ENCODE peak calls at places on chromosomes 16 and 17, in nine cellular contexts. R, Z, L, B, H, I, N, F and V are unnamed samples.

GRCh38 chr17:19000531-19001011 is 4.0 kb downstream of the FAM83G start:
- DNase-seq in R (no peak), Z (no peak), L (no peak), B (peak), H (peak), I (no peak), N (no peak), F (no peak), V (no peak)

GRCh38 chr17:65278050-65278819 is 141.1 kb downstream of the RGS9 start:
- DNase-seq in R (no peak), Z (peak), L (peak), B (peak), H (no peak), I (peak), N (no peak), F (no peak), V (no peak)

GRCh38 chr17:82372591-82373452 is 1.3 kb downstream of the UTS2R start:
- DNase-seq in R (no peak), Z (no peak), L (no peak), B (no peak), H (no peak), I (no peak), N (no peak), F (no peak), V (no peak)

GRCh38 chr17:69428252-69428980 is 13.9 kb downstream of the MAP2K6 start:
- DNase-seq in R (no peak), Z (no peak), L (no peak), B (no peak), H (no peak), I (no peak), N (no peak), F (no peak), V (no peak)

GRCh38 chr16:81004646-81005353 is 1.9 kb downstream of the CMC2 start:
- DNase-seq in R (no peak), Z (peak), L (no peak), B (peak), H (peak), I (no peak), N (no peak), F (no peak), V (no peak)

GRCh38 chr17:489758-490329 is 137.2 kb upstream of the RPH3AL start:
- DNase-seq in R (peak), Z (peak), L (no peak), B (peak), H (no peak), I (peak), N (no peak), F (peak), V (no peak)

GRCh38 chr16:53147500-53148065 is 92.8 kb downstream of the CHD9 start:
- DNase-seq in R (no peak), Z (no peak), L (no peak), B (no peak), H (no peak), I (no peak), N (no peak), F (no peak), V (no peak)

GRCh38 chr16:56384074-56384721 is 41.1 kb downstream of the AMFR start:
- DNase-seq in R (no peak), Z (no peak), L (no peak), B (no peak), H (no peak), I (no peak), N (no peak), F (no peak), V (no peak)

GRCh38 chr16:51707666-51708065 is 556.6 kb upstream of the SALL1 start:
- DNase-seq in R (no peak), Z (no peak), L (no peak), B (no peak), H (no peak), I (no peak), N (no peak), F (no peak), V (no peak)

GRCh38 chr16:19008245-19008644 is 24.5 kb downstream of the TMC7 start:
- DNase-seq in R (no peak), Z (no peak), L (no peak), B (peak), H (no peak), I (no peak), N (no peak), F (no peak), V (no peak)

GRCh38 chr17:50260501-50260911 is 13.8 kb upstream of the TMEM92 start:
- DNase-seq in R (peak), Z (peak), L (no peak), B (no peak), H (no peak), I (no peak), N (peak), F (no peak), V (no peak)

GRCh38 chr16:51569204-51569911 is 418.3 kb upstream of the SALL1 start:
- DNase-seq in R (no peak), Z (no peak), L (no peak), B (no peak), H (peak), I (no peak), N (no peak), F (no peak), V (no peak)

GRCh38 chr17:40065041-40065770 is 2.4 kb downstream of the THRA start:
- DNase-seq in R (no peak), Z (no peak), L (no peak), B (no peak), H (no peak), I (no peak), N (no peak), F (no peak), V (no peak)

GRCh38 chr17:58059141-58059540 is 24.1 kb upstream of the DYNLL2 start:
- DNase-seq in R (no peak), Z (no peak), L (no peak), B (no peak), H (no peak), I (no peak), N (no peak), F (no peak), V (no peak)

GRCh38 chr17:73797594-73798110 is 153.4 kb upstream of the SDK2 start:
- DNase-seq in R (no peak), Z (no peak), L (no peak), B (no peak), H (no peak), I (no peak), N (no peak), F (no peak), V (no peak)

GRCh38 chr16:89984215-89984614 is 35.0 kb downstream of the DBNDD1 start:
- DNase-seq in R (no peak), Z (no peak), L (no peak), B (no peak), H (no peak), I (no peak), N (no peak), F (no peak), V (no peak)

GRCh38 chr17:82301916-82302497 is 15.4 kb downstream of the CD7 start:
- DNase-seq in R (peak), Z (peak), L (peak), B (no peak), H (no peak), I (peak), N (no peak), F (no peak), V (no peak)

GRCh38 chr17:60457148-60457547 is 34.9 kb downstream of the CHCT1 start:
- DNase-seq in R (no peak), Z (no peak), L (no peak), B (no peak), H (no peak), I (no peak), N (no peak), F (no peak), V (no peak)

GRCh38 chr16:62036101-62036806 is at the start of gene CDH8:
- DNase-seq in R (peak), Z (peak), L (no peak), B (no peak), H (no peak), I (no peak), N (peak), F (no peak), V (no peak)

GRCh38 chr17:72158895-72159885 is 38.4 kb downstream of the SOX9 start:
- DNase-seq in R (no peak), Z (no peak), L (no peak), B (no peak), H (no peak), I (no peak), N (no peak), F (no peak), V (no peak)

GRCh38 chr17:33560165-33560564 is 267.1 kb upstream of the ASIC2 start:
- DNase-seq in R (no peak), Z (no peak), L (no peak), B (peak), H (no peak), I (no peak), N (no peak), F (no peak), V (no peak)

GRCh38 chr17:57565119-57565635 is 179.9 kb downstream of the CCDC182 start:
- DNase-seq in R (no peak), Z (no peak), L (no peak), B (no peak), H (no peak), I (no peak), N (no peak), F (no peak), V (no peak)

GRCh38 chr17:37607637-37608368 is 1.4 kb downstream of the SYNRG start:
- DNase-seq in R (no peak), Z (no peak), L (no peak), B (no peak), H (no peak), I (peak), N (no peak), F (no peak), V (no peak)